ENCODE peak calls at places on chromosome 18, in six cellular contexts. B is testis, K is heart left ventricle, W is HCT116, I is GM23248, O is pancreas. Z is an unnamed sample.

GRCh38 chr18:50460062-50460461 is 85.2 kb downstream of the SKA1 start:
- DNase-seq in B (no peak), K (no peak), W (no peak), I (no peak), O (no peak), Z (no peak)

GRCh38 chr18:48238636-48239035 is 170.5 kb downstream of the ZBTB7C start:
- DNase-seq in B (no peak), K (no peak), W (no peak), I (no peak), O (no peak), Z (no peak)

GRCh38 chr18:37276111-37276510 is 289.5 kb downstream of the CELF4 start:
- DNase-seq in B (no peak), K (no peak), W (no peak), I (no peak), O (no peak), Z (no peak)

GRCh38 chr18:70931942-70932814 is 643.3 kb downstream of the SOCS6 start:
- DNase-seq in B (no peak), K (no peak), W (no peak), I (peak; percentile 55), O (no peak), Z (no peak)

GRCh38 chr18:326846-327245 is 59.0 kb upstream of the THOC1 start:
- DNase-seq in B (no peak), K (no peak), W (no peak), I (no peak), O (no peak), Z (no peak)

GRCh38 chr18:63312731-63313408 is 6.7 kb downstream of the BCL2 start:
- DNase-seq in B (no peak), K (no peak), W (no peak), I (no peak), O (no peak), Z (no peak)

GRCh38 chr18:47912343-47912742 is 18.1 kb downstream of the SMAD2 start:
- DNase-seq in B (peak; percentile 56), K (no peak), W (no peak), I (no peak), O (no peak), Z (no peak)

GRCh38 chr18:53745228-53745967 is 479.1 kb downstream of the MBD2 start:
- DNase-seq in B (no peak), K (no peak), W (no peak), I (peak; percentile 28), O (no peak), Z (no peak)

GRCh38 chr18:23137093-23137640 is 1.9 kb downstream of the CABLES1 start:
- DNase-seq in B (no peak), K (no peak), W (no peak), I (no peak), O (no peak), Z (no peak)

GRCh38 chr18:3367491-3368091 is 82.4 kb upstream of the TGIF1 start:
- DNase-seq in B (no peak), K (no peak), W (no peak), I (peak; percentile 46), O (no peak), Z (no peak)

GRCh38 chr18:69947361-69948106 is at the start of gene CD226:
- DNase-seq in B (no peak), K (no peak), W (no peak), I (no peak), O (no peak), Z (no peak)

GRCh38 chr18:68660355-68661183 is 54.3 kb downstream of the TMX3 start:
- DNase-seq in B (no peak), K (no peak), W (peak; percentile 29), I (peak; percentile 73), O (no peak), Z (no peak)

GRCh38 chr18:8501044-8501443 is 108.2 kb upstream of the RAB12 start:
- DNase-seq in B (no peak), K (no peak), W (no peak), I (no peak), O (no peak), Z (no peak)

GRCh38 chr18:31065036-31065773 is 22.7 kb upstream of the DSC3 start:
- DNase-seq in B (no peak), K (no peak), W (no peak), I (no peak), O (no peak), Z (no peak)

GRCh38 chr18:63730788-63731187 is 28.0 kb downstream of the SERPINB11 start:
- DNase-seq in B (peak; percentile 84), K (no peak), W (no peak), I (no peak), O (no peak), Z (no peak)

GRCh38 chr18:54279477-54280205 is 10.3 kb downstream of the POLI start:
- DNase-seq in B (no peak), K (no peak), W (no peak), I (no peak), O (no peak), Z (no peak)

GRCh38 chr18:22473366-22473765 is 55.7 kb upstream of the CTAGE1 start:
- DNase-seq in B (no peak), K (no peak), W (no peak), I (no peak), O (no peak), Z (no peak)

GRCh38 chr18:74294526-74294925 is 2.8 kb upstream of the CYB5A start:
- DNase-seq in B (no peak), K (no peak), W (no peak), I (peak; percentile 35), O (no peak), Z (no peak)

GRCh38 chr18:22322251-22322691 is 95.4 kb downstream of the CTAGE1 start:
- DNase-seq in B (no peak), K (peak; percentile 61), W (no peak), I (no peak), O (no peak), Z (peak; percentile 84)

DNA sequence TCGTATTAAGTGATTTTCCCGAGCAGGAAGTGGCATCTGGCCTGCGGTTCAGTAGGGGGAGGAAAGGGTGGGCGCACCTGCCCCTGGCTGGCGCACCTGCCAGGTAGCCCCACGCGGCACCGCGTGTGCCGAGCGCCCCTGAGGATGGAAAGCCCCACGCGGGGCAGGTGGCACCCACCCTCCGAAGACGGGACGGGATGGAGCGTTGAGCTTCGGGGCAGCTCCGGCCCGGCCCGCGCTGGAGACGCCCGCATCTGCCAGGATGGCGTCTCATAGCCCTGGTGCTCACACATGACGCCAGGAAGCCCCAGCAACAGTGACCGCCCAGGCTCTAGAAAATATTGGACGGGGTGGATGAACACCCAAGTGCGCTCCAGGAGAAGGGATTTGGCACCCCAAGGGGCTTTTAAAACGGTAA is 2.5 kb upstream of the NFATC1 start:
- DNase-seq in B (no peak), K (no peak), W (no peak), I (peak; percentile 79), O (no peak), Z (peak; percentile 74)
- H3K4me3 ChIP-seq in B (peak overlapping the region; percentile 64), K (peak overlapping the region; percentile 54), W (peak overlapping the region; percentile 43), I (peak overlapping the region; percentile 74), O (no peak overlapping the region), Z (peak overlapping the region; percentile 60)

GRCh38 chr18:55321268-55322175 is 266.5 kb downstream of the TCF4 start:
- DNase-seq in B (peak; percentile 95), K (peak; percentile 96), W (no peak), I (peak; percentile 95), O (peak; percentile 63), Z (peak; percentile 95)

GRCh38 chr18:55323051-55323994 is 264.7 kb downstream of the TCF4 start:
- DNase-seq in B (no peak), K (no peak), W (no peak), I (peak; percentile 72), O (no peak), Z (no peak)

GRCh38 chr18:55324166-55324565 is 263.8 kb downstream of the TCF4 start:
- DNase-seq in B (no peak), K (no peak), W (no peak), I (no peak), O (no peak), Z (no peak)

GRCh38 chr18:55320399-55321255 is 267.4 kb downstream of the TCF4 start:
- DNase-seq in B (no peak), K (no peak), W (no peak), I (peak; percentile 54), O (no peak), Z (peak; percentile 29)

DNA sequence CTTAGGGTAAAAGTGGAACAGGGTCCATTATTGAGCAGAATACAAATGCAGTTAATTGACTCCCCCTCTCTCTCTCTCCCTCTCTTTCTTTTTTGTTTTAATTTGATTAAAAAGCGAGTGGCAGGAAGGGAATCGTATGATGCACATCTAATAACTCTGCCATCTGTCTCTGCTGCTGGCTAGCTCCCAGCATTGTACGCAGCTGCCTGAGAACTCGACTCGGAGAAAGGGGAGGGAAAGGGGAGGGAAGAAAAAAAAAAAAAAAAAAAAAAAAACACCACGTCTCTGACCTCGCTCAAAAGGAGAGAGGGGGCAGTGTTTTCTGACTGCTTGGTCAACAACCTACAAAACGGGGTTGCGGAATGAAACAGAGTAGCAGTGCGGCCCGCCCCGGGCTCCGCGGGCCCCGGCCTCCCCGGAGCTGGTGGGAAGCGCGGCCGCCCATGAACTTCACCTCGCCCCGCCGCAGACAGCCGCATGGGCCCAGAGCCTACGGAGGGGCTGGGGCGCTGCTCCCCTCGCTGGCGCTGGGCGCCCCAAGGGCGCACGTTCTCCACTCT is 265.7 kb downstream of the TCF4 start:
- DNase-seq in B (peak; percentile 91), K (peak; percentile 94), W (no peak), I (peak; percentile 94), O (peak; percentile 35), Z (peak; percentile 87)
- H3K4me1 ChIP-seq in B (peaks cover 23% of the 10 kb centered on the region), K (peaks cover 15% of the 10 kb centered on the region), W (no peaks in the 10 kb centered on the region), I (peaks cover 41% of the 10 kb centered on the region), O (no peaks in the 10 kb centered on the region), Z (no peaks in the 10 kb centered on the region)

DNA sequence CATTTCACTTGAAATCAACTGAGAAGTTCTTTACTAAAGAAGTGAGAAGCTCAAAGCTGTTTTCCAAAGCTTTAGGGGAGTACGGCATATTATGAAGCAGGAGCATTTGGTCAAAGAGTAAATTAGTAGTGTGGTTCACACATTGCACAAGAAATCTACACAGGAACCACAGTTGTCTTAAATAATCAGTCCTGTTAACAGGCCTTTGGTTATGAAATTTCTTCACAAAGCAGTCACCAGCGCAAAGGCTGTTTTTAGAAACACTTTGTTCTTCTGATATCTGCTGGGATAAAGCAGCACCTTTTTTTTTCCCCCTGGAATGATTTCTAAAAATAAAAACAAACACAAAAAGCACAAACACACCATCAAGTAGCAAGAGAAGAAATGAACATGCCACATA is 475.5 kb downstream of the TXNL1 start:
- DNase-seq in B (no peak), K (no peak), W (no peak), I (no peak), O (peak; percentile 32), Z (no peak)
- H3K27ac ChIP-seq in B (peak overlapping the region; percentile 5), K (peak overlapping the region; percentile 48), W (no peak overlapping the region), I (no peak overlapping the region), O (peak overlapping the region; percentile 68), Z (peak overlapping the region; percentile 58)

DNA sequence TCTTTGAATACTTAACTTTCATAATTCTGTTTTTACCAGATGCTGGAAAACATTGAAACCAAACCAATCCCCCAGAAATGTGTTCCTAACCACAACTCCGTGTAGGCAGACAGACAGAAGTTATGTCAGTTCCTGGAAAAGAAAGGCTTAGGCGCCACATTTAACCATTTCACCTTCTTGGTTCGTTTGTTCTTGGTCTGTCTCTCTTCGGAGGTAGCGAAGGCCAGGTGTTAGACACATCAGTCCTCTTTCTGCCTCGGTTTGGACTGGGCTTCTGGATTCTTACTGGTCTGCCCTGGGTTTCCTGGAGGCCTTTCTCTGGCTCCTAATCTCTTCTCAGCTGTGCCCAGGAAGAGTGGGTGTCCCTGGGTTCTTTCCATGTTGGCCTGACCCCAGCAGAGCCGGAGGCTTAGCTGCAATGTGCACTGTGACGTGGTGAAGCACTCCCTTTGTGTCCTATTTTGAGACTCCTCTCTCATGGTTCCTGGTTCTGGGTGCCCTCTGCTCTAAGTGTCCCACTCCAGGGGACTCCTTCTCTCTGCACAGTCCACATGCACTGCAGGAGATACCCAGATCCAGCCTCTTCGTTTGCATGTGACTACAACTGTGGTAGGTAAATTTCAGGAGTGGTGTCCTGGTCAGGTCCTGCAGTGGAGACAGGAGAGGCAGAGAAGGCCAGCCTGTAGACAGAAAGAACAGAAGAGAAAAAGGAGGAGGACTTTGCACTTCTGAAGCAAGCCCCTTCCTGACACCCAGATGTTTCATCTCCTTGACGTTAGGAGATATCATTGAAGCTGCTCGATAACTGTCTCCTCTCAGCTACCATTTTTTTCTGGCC is 23.0 kb upstream of the RAB31 start:
- DNase-seq in B (no peak), K (peak; percentile 74), W (no peak), I (peak; percentile 84), O (no peak), Z (peak; percentile 78)
- H3K4me3 ChIP-seq in B (no peak overlapping the region), K (no peak overlapping the region), W (no peak overlapping the region), I (peak overlapping the region; percentile 57), O (no peak overlapping the region), Z (no peak overlapping the region)